ENCODE peak calls at places on chromosomes 1 and 21, in four cellular contexts. One of them, this sample, is unnamed.

GRCh38 chr1:112389689-112390088 is 6.3 kb upstream of the CTTNBP2NL start:
- DNase-seq in left ventricle myocardium inferior: no peak
- DNase-seq in suprapubic skin: no peak
- DNase-seq in neural progenitor cell: no peak
- DNase-seq in this sample: no peak

GRCh38 chr21:45525153-45525909 is 16.9 kb downstream of the SLC19A1 start:
- DNase-seq in left ventricle myocardium inferior: peak
- DNase-seq in suprapubic skin: peak
- DNase-seq in neural progenitor cell: no peak
- DNase-seq in this sample: no peak

GRCh38 chr1:113137563-113137962 is 64.6 kb downstream of the LRIG2 start:
- DNase-seq in left ventricle myocardium inferior: no peak
- DNase-seq in suprapubic skin: no peak
- DNase-seq in neural progenitor cell: no peak
- DNase-seq in this sample: no peak

GRCh38 chr21:29436143-29436542 is 137.4 kb downstream of the BACH1 start:
- DNase-seq in left ventricle myocardium inferior: peak
- DNase-seq in suprapubic skin: no peak
- DNase-seq in neural progenitor cell: no peak
- DNase-seq in this sample: no peak

GRCh38 chr1:78334114-78334513 is 156.7 kb upstream of the PTGFR start:
- DNase-seq in left ventricle myocardium inferior: no peak
- DNase-seq in suprapubic skin: no peak
- DNase-seq in neural progenitor cell: no peak
- DNase-seq in this sample: no peak

GRCh38 chr1:24228312-24228711 is 41.2 kb upstream of the IFNLR1 start:
- DNase-seq in left ventricle myocardium inferior: no peak
- DNase-seq in suprapubic skin: no peak
- DNase-seq in neural progenitor cell: no peak
- DNase-seq in this sample: no peak

GRCh38 chr1:11150326-11150725 is 38.8 kb upstream of the ANGPTL7 start:
- DNase-seq in left ventricle myocardium inferior: no peak
- DNase-seq in suprapubic skin: no peak
- DNase-seq in neural progenitor cell: no peak
- DNase-seq in this sample: no peak

GRCh38 chr1:17559618-17560419 is 20.3 kb downstream of the ARHGEF10L start:
- DNase-seq in left ventricle myocardium inferior: no peak
- DNase-seq in suprapubic skin: no peak
- DNase-seq in neural progenitor cell: no peak
- DNase-seq in this sample: no peak

GRCh38 chr21:39110431-39110830 is 72.8 kb downstream of the PSMG1 start:
- DNase-seq in left ventricle myocardium inferior: no peak
- DNase-seq in suprapubic skin: no peak
- DNase-seq in neural progenitor cell: no peak
- DNase-seq in this sample: no peak

GRCh38 chr1:235649722-235650163 is at the start of gene GNG4:
- DNase-seq in left ventricle myocardium inferior: no peak
- DNase-seq in suprapubic skin: no peak
- DNase-seq in neural progenitor cell: peak
- DNase-seq in this sample: no peak

GRCh38 chr1:59136541-59137335 is 160.2 kb upstream of the FGGY start:
- DNase-seq in left ventricle myocardium inferior: no peak
- DNase-seq in suprapubic skin: no peak
- DNase-seq in neural progenitor cell: no peak
- DNase-seq in this sample: peak

GRCh38 chr1:159944623-159945455 is 574 bp downstream of the IGSF9 start:
- DNase-seq in left ventricle myocardium inferior: no peak
- DNase-seq in suprapubic skin: peak
- DNase-seq in neural progenitor cell: no peak
- DNase-seq in this sample: no peak

GRCh38 chr1:10915594-10915993 is 96.9 kb upstream of the TARDBP start:
- DNase-seq in left ventricle myocardium inferior: no peak
- DNase-seq in suprapubic skin: no peak
- DNase-seq in neural progenitor cell: no peak
- DNase-seq in this sample: no peak

GRCh38 chr1:169892819-169893644 is 664 bp downstream of the SCYL3 start:
- DNase-seq in left ventricle myocardium inferior: peak
- DNase-seq in suprapubic skin: peak
- DNase-seq in neural progenitor cell: peak
- DNase-seq in this sample: peak

GRCh38 chr1:31064685-31065309 is 720 bp downstream of the PUM1 start:
- DNase-seq in left ventricle myocardium inferior: peak
- DNase-seq in suprapubic skin: no peak
- DNase-seq in neural progenitor cell: no peak
- DNase-seq in this sample: peak

GRCh38 chr1:55584521-55585401 is 369.6 kb upstream of the USP24 start:
- DNase-seq in left ventricle myocardium inferior: no peak
- DNase-seq in suprapubic skin: no peak
- DNase-seq in neural progenitor cell: peak
- DNase-seq in this sample: peak

GRCh38 chr1:21629971-21630370 is 39.2 kb downstream of the RAP1GAP start:
- DNase-seq in left ventricle myocardium inferior: no peak
- DNase-seq in suprapubic skin: no peak
- DNase-seq in neural progenitor cell: no peak
- DNase-seq in this sample: no peak

GRCh38 chr21:38487906-38488639 is 10.2 kb downstream of the ERG start:
- DNase-seq in left ventricle myocardium inferior: no peak
- DNase-seq in suprapubic skin: no peak
- DNase-seq in neural progenitor cell: no peak
- DNase-seq in this sample: no peak

GRCh38 chr1:184218436-184218835 is 166.9 kb downstream of the TSEN15 start:
- DNase-seq in left ventricle myocardium inferior: no peak
- DNase-seq in suprapubic skin: no peak
- DNase-seq in neural progenitor cell: no peak
- DNase-seq in this sample: no peak

GRCh38 chr1:10918531-10918930 is 93.9 kb upstream of the TARDBP start:
- DNase-seq in left ventricle myocardium inferior: no peak
- DNase-seq in suprapubic skin: no peak
- DNase-seq in neural progenitor cell: no peak
- DNase-seq in this sample: no peak

GRCh38 chr1:14954210-14954609 is 199.3 kb upstream of the TMEM51 start:
- DNase-seq in left ventricle myocardium inferior: no peak
- DNase-seq in suprapubic skin: no peak
- DNase-seq in neural progenitor cell: no peak
- DNase-seq in this sample: peak

GRCh38 chr1:115912116-115912515 is 64.2 kb upstream of the SLC22A15 start:
- DNase-seq in left ventricle myocardium inferior: no peak
- DNase-seq in suprapubic skin: no peak
- DNase-seq in neural progenitor cell: no peak
- DNase-seq in this sample: no peak

GRCh38 chr1:233105225-233105624 is 154.8 kb downstream of the NTPCR start:
- DNase-seq in left ventricle myocardium inferior: no peak
- DNase-seq in suprapubic skin: no peak
- DNase-seq in neural progenitor cell: no peak
- DNase-seq in this sample: peak

GRCh38 chr1:70486676-70487470 is 75.8 kb downstream of the CTH start:
- DNase-seq in left ventricle myocardium inferior: no peak
- DNase-seq in suprapubic skin: no peak
- DNase-seq in neural progenitor cell: no peak
- DNase-seq in this sample: peak

GRCh38 chr1:183226963-183227362 is 40.9 kb downstream of the LAMC2 start:
- DNase-seq in left ventricle myocardium inferior: no peak
- DNase-seq in suprapubic skin: no peak
- DNase-seq in neural progenitor cell: no peak
- DNase-seq in this sample: no peak

GRCh38 chr1:182003953-182004586 is 57.4 kb downstream of the ZNF648 start:
- DNase-seq in left ventricle myocardium inferior: peak
- DNase-seq in suprapubic skin: no peak
- DNase-seq in neural progenitor cell: no peak
- DNase-seq in this sample: peak

GRCh38 chr1:192807221-192807967 is 1.4 kb upstream of the RGS2 start:
- DNase-seq in left ventricle myocardium inferior: no peak
- DNase-seq in suprapubic skin: no peak
- DNase-seq in neural progenitor cell: no peak
- DNase-seq in this sample: peak

GRCh38 chr1:195939844-195940243 is 668.4 kb downstream of the KCNT2 start:
- DNase-seq in left ventricle myocardium inferior: no peak
- DNase-seq in suprapubic skin: no peak
- DNase-seq in neural progenitor cell: peak
- DNase-seq in this sample: peak
- TF ChIP-seq CTCF in left ventricle myocardium inferior: peak
- TF ChIP-seq CTCF in suprapubic skin: no peak
- TF ChIP-seq CTCF in neural progenitor cell: peak
- TF ChIP-seq CTCF in this sample: peak

GRCh38 chr1:226738421-226738994 is 574 bp downstream of the ITPKB start:
- DNase-seq in left ventricle myocardium inferior: peak
- DNase-seq in suprapubic skin: no peak
- DNase-seq in neural progenitor cell: peak
- DNase-seq in this sample: peak

GRCh38 chr1:226743259-226743658 is 4.2 kb upstream of the ITPKB start:
- DNase-seq in left ventricle myocardium inferior: no peak
- DNase-seq in suprapubic skin: no peak
- DNase-seq in neural progenitor cell: no peak
- DNase-seq in this sample: no peak

GRCh38 chr1:226738995-226739695 is at the start of gene ITPKB:
- DNase-seq in left ventricle myocardium inferior: peak
- DNase-seq in suprapubic skin: no peak
- DNase-seq in neural progenitor cell: peak
- DNase-seq in this sample: peak

GRCh38 chr1:226739696-226740065 is 599 bp upstream of the ITPKB start:
- DNase-seq in left ventricle myocardium inferior: no peak
- DNase-seq in suprapubic skin: no peak
- DNase-seq in neural progenitor cell: no peak
- DNase-seq in this sample: no peak

GRCh38 chr1:226741009-226741408 is 1.9 kb upstream of the ITPKB start:
- DNase-seq in left ventricle myocardium inferior: no peak
- DNase-seq in suprapubic skin: no peak
- DNase-seq in neural progenitor cell: no peak
- DNase-seq in this sample: no peak
- TF ChIP-seq CTCF in left ventricle myocardium inferior: no peak
- TF ChIP-seq CTCF in suprapubic skin: no peak
- TF ChIP-seq CTCF in neural progenitor cell: no peak
- TF ChIP-seq CTCF in this sample: no peak

DNA sequence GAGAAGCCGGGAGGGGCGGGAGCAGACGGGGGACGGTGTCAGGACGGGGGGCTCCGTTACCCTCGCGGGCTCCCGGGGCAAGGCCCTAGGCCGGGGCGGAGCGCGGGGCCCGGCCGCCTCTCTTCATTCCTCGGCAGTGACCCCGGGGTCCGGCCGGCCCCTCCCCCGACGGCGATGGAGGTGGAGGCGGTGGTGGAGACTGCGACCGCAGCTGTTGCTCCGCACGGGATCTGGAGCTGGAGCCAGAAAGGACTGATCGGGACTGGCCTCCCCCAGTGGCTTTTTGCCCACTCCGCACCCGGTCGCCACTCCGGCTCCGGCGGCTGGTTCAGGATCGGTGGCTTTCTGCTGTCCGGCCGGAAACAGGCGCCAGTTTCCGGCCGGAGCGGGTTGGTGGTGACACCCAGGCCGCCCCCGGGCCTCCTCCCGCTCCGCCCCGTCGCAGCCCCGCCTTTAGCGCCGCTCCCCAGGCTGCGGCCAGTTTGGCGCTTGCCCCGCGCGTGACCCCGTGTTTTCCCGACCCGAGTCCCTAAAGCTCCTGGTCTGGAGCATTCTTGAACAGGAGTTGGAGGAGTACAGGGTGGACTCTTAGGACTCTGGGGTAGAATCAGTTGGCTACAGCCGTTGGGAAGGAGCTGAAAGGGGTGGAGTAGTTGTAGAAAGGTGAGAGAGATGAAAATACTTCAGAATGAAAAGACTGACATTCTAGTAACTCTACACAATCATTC is at the start of gene OTUD7B:
- DNase-seq in left ventricle myocardium inferior: peak
- DNase-seq in suprapubic skin: peak
- DNase-seq in neural progenitor cell: peak
- DNase-seq in this sample: peak
- TF ChIP-seq CTCF in left ventricle myocardium inferior: peak
- TF ChIP-seq CTCF in suprapubic skin: no peak
- TF ChIP-seq CTCF in neural progenitor cell: peak
- TF ChIP-seq CTCF in this sample: no peak

DNA sequence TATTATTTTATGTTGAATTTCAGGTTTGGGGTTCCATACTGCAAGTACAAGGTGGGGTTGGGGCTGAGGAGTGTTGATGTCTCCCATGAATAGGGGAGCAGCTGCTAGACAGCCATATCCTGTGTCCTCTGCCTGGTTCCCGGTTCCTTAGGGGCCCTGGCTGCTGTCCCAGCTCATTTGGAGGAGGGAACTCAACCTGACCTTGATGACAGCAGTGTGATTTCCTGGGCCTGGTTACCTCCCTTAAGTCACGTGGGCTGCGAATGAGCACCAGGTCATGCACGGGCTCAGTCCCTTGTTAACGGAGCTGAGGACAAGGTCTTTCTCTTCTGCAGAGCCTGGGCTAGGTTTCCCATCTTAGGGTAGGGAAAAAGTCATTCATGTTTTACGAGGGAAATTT is 85.1 kb downstream of the MTR start:
- DNase-seq in left ventricle myocardium inferior: peak
- DNase-seq in suprapubic skin: no peak
- DNase-seq in neural progenitor cell: no peak
- DNase-seq in this sample: no peak
- TF ChIP-seq CTCF in left ventricle myocardium inferior: no peak
- TF ChIP-seq CTCF in suprapubic skin: no peak
- TF ChIP-seq CTCF in neural progenitor cell: no peak
- TF ChIP-seq CTCF in this sample: no peak

GRCh38 chr1:205936846-205937707 is 6.2 kb downstream of the SLC26A9 start:
- DNase-seq in left ventricle myocardium inferior: no peak
- DNase-seq in suprapubic skin: no peak
- DNase-seq in neural progenitor cell: no peak
- DNase-seq in this sample: peak

GRCh38 chr1:205940710-205941109 is 2.5 kb downstream of the SLC26A9 start:
- DNase-seq in left ventricle myocardium inferior: no peak
- DNase-seq in suprapubic skin: no peak
- DNase-seq in neural progenitor cell: no peak
- DNase-seq in this sample: no peak

GRCh38 chr1:205942631-205943159 is 561 bp downstream of the SLC26A9 start:
- DNase-seq in left ventricle myocardium inferior: no peak
- DNase-seq in suprapubic skin: no peak
- DNase-seq in neural progenitor cell: no peak
- DNase-seq in this sample: no peak

GRCh38 chr1:205938682-205939081 is 4.6 kb downstream of the SLC26A9 start:
- DNase-seq in left ventricle myocardium inferior: no peak
- DNase-seq in suprapubic skin: no peak
- DNase-seq in neural progenitor cell: no peak
- DNase-seq in this sample: no peak

GRCh38 chr1:205939690-205940330 is 3.4 kb downstream of the SLC26A9 start:
- DNase-seq in left ventricle myocardium inferior: no peak
- DNase-seq in suprapubic skin: no peak
- DNase-seq in neural progenitor cell: peak
- DNase-seq in this sample: peak
- TF ChIP-seq CTCF in left ventricle myocardium inferior: peak
- TF ChIP-seq CTCF in suprapubic skin: no peak
- TF ChIP-seq CTCF in neural progenitor cell: peak
- TF ChIP-seq CTCF in this sample: no peak

GRCh38 chr1:165717918-165718515 is 19.7 kb upstream of the ALDH9A1 start:
- DNase-seq in left ventricle myocardium inferior: no peak
- DNase-seq in suprapubic skin: no peak
- DNase-seq in neural progenitor cell: peak
- DNase-seq in this sample: peak
- TF ChIP-seq CTCF in left ventricle myocardium inferior: peak
- TF ChIP-seq CTCF in suprapubic skin: no peak
- TF ChIP-seq CTCF in neural progenitor cell: peak
- TF ChIP-seq CTCF in this sample: peak

GRCh38 chr1:90133133-90133532 is 138.2 kb downstream of the ZNF326 start:
- DNase-seq in left ventricle myocardium inferior: no peak
- DNase-seq in suprapubic skin: no peak
- DNase-seq in neural progenitor cell: peak
- DNase-seq in this sample: peak
- TF ChIP-seq CTCF in left ventricle myocardium inferior: peak
- TF ChIP-seq CTCF in suprapubic skin: no peak
- TF ChIP-seq CTCF in neural progenitor cell: peak
- TF ChIP-seq CTCF in this sample: peak

GRCh38 chr1:6588128-6588892 is 8.5 kb downstream of the ZBTB48 start:
- DNase-seq in left ventricle myocardium inferior: no peak
- DNase-seq in suprapubic skin: no peak
- DNase-seq in neural progenitor cell: no peak
- DNase-seq in this sample: peak
- TF ChIP-seq CTCF in left ventricle myocardium inferior: no peak
- TF ChIP-seq CTCF in suprapubic skin: no peak
- TF ChIP-seq CTCF in neural progenitor cell: no peak
- TF ChIP-seq CTCF in this sample: no peak

This sample was measured in MCF 10A.